ENCODE peak calls at places on chromosomes 7 and 10, in nine cellular contexts. One of them, this sample, is unnamed. For H3K4me1, the result is how much of the 10 kb centered on the place peaks cover.

GRCh38 chr7:5214641-5215040 is 24.6 kb downstream of the WIPI2 start:
- DNase-seq in GM23338: no peak
- DNase-seq in hepatocyte: no peak
- DNase-seq in adipocyte: no peak
- DNase-seq in small intestine: no peak
- DNase-seq in OCI-LY7: no peak
- DNase-seq in Peyer's patch: peak
- DNase-seq in fibroblast of lung: no peak
- DNase-seq in GM23248: no peak
- DNase-seq in this sample: no peak

GRCh38 chr10:11237571-11237970 is 219.9 kb downstream of the CELF2 start:
- DNase-seq in fibroblast of lung: no peak
- DNase-seq in GM23248: no peak
- DNase-seq in small intestine: no peak
- DNase-seq in adipocyte: no peak
- DNase-seq in GM23338: no peak
- DNase-seq in hepatocyte: no peak
- DNase-seq in Peyer's patch: no peak
- DNase-seq in OCI-LY7: no peak
- DNase-seq in this sample: no peak

GRCh38 chr7:133755922-133756321 is 371.2 kb upstream of the LRGUK start:
- DNase-seq in fibroblast of lung: no peak
- DNase-seq in adipocyte: no peak
- DNase-seq in GM23338: no peak
- DNase-seq in small intestine: no peak
- DNase-seq in Peyer's patch: no peak
- DNase-seq in OCI-LY7: no peak
- DNase-seq in GM23248: no peak
- DNase-seq in hepatocyte: no peak
- DNase-seq in this sample: no peak

GRCh38 chr10:77442790-77443189 is 194.8 kb downstream of the KCNMA1 start:
- DNase-seq in small intestine: no peak
- DNase-seq in GM23248: no peak
- DNase-seq in hepatocyte: no peak
- DNase-seq in fibroblast of lung: no peak
- DNase-seq in Peyer's patch: no peak
- DNase-seq in OCI-LY7: no peak
- DNase-seq in adipocyte: no peak
- DNase-seq in GM23338: no peak
- DNase-seq in this sample: no peak

GRCh38 chr10:124632064-124632531 is 112.1 kb downstream of the FAM53B start:
- DNase-seq in adipocyte: no peak
- DNase-seq in fibroblast of lung: peak
- DNase-seq in GM23248: peak
- DNase-seq in small intestine: no peak
- DNase-seq in Peyer's patch: no peak
- DNase-seq in hepatocyte: no peak
- DNase-seq in GM23338: peak
- DNase-seq in OCI-LY7: no peak
- DNase-seq in this sample: peak

GRCh38 chr7:151818674-151819519 is 58.0 kb downstream of the PRKAG2 start:
- DNase-seq in adipocyte: no peak
- DNase-seq in fibroblast of lung: no peak
- DNase-seq in GM23338: peak
- DNase-seq in GM23248: no peak
- DNase-seq in Peyer's patch: no peak
- DNase-seq in small intestine: peak
- DNase-seq in OCI-LY7: no peak
- DNase-seq in hepatocyte: peak
- DNase-seq in this sample: no peak

GRCh38 chr7:115775981-115776380 is 254.6 kb downstream of the TFEC start:
- DNase-seq in OCI-LY7: no peak
- DNase-seq in fibroblast of lung: no peak
- DNase-seq in hepatocyte: peak
- DNase-seq in small intestine: peak
- DNase-seq in adipocyte: no peak
- DNase-seq in GM23338: no peak
- DNase-seq in GM23248: no peak
- DNase-seq in Peyer's patch: peak
- DNase-seq in this sample: no peak

GRCh38 chr10:110803830-110804338 is 67.8 kb upstream of the PDCD4 start:
- DNase-seq in hepatocyte: peak
- DNase-seq in OCI-LY7: peak
- DNase-seq in adipocyte: peak
- DNase-seq in fibroblast of lung: peak
- DNase-seq in small intestine: peak
- DNase-seq in Peyer's patch: peak
- DNase-seq in GM23248: peak
- DNase-seq in GM23338: peak
- DNase-seq in this sample: peak

GRCh38 chr7:82179311-82179710 is 264.3 kb downstream of the CACNA2D1 start:
- DNase-seq in Peyer's patch: no peak
- DNase-seq in GM23248: no peak
- DNase-seq in small intestine: no peak
- DNase-seq in GM23338: peak
- DNase-seq in adipocyte: no peak
- DNase-seq in OCI-LY7: no peak
- DNase-seq in hepatocyte: no peak
- DNase-seq in fibroblast of lung: no peak
- DNase-seq in this sample: no peak
- H3K4me1 ChIP-seq in Peyer's patch: under half
- H3K4me1 ChIP-seq in GM23248: under half
- H3K4me1 ChIP-seq in small intestine: under half
- H3K4me1 ChIP-seq in GM23338: under half
- H3K4me1 ChIP-seq in adipocyte: under half
- H3K4me1 ChIP-seq in OCI-LY7: under half
- H3K4me1 ChIP-seq in hepatocyte: under half
- H3K4me1 ChIP-seq in fibroblast of lung: under half
- H3K4me1 ChIP-seq in this sample: under half

GRCh38 chr7:101542527-101543241 is 86.4 kb downstream of the MYL10 start:
- DNase-seq in hepatocyte: peak
- DNase-seq in adipocyte: peak
- DNase-seq in small intestine: peak
- DNase-seq in GM23248: peak
- DNase-seq in Peyer's patch: peak
- DNase-seq in OCI-LY7: peak
- DNase-seq in GM23338: peak
- DNase-seq in fibroblast of lung: peak
- DNase-seq in this sample: peak
- H3K4me1 ChIP-seq in hepatocyte: under half
- H3K4me1 ChIP-seq in adipocyte: under half
- H3K4me1 ChIP-seq in small intestine: under half
- H3K4me1 ChIP-seq in GM23248: under half
- H3K4me1 ChIP-seq in Peyer's patch: under half
- H3K4me1 ChIP-seq in OCI-LY7: under half
- H3K4me1 ChIP-seq in GM23338: under half
- H3K4me1 ChIP-seq in fibroblast of lung: under half
- H3K4me1 ChIP-seq in this sample: under half

GRCh38 chr7:155560196-155560595 is 13.8 kb upstream of the CNPY1 start:
- DNase-seq in GM23248: no peak
- DNase-seq in OCI-LY7: no peak
- DNase-seq in GM23338: no peak
- DNase-seq in fibroblast of lung: no peak
- DNase-seq in small intestine: no peak
- DNase-seq in Peyer's patch: no peak
- DNase-seq in hepatocyte: no peak
- DNase-seq in adipocyte: no peak
- DNase-seq in this sample: no peak
- H3K4me1 ChIP-seq in GM23248: under half
- H3K4me1 ChIP-seq in OCI-LY7: under half
- H3K4me1 ChIP-seq in GM23338: under half
- H3K4me1 ChIP-seq in fibroblast of lung: under half
- H3K4me1 ChIP-seq in small intestine: under half
- H3K4me1 ChIP-seq in Peyer's patch: under half
- H3K4me1 ChIP-seq in hepatocyte: under half
- H3K4me1 ChIP-seq in adipocyte: under half
- H3K4me1 ChIP-seq in this sample: under half

GRCh38 chr10:100886946-100887345 is 25.8 kb upstream of the SLF2 start:
- DNase-seq in small intestine: no peak
- DNase-seq in fibroblast of lung: peak
- DNase-seq in GM23248: no peak
- DNase-seq in GM23338: no peak
- DNase-seq in hepatocyte: no peak
- DNase-seq in adipocyte: peak
- DNase-seq in Peyer's patch: peak
- DNase-seq in OCI-LY7: no peak
- DNase-seq in this sample: peak
- H3K4me1 ChIP-seq in small intestine: under half
- H3K4me1 ChIP-seq in fibroblast of lung: under half
- H3K4me1 ChIP-seq in GM23248: under half
- H3K4me1 ChIP-seq in GM23338: under half
- H3K4me1 ChIP-seq in hepatocyte: under half
- H3K4me1 ChIP-seq in adipocyte: under half
- H3K4me1 ChIP-seq in Peyer's patch: under half
- H3K4me1 ChIP-seq in OCI-LY7: under half
- H3K4me1 ChIP-seq in this sample: under half

DNA sequence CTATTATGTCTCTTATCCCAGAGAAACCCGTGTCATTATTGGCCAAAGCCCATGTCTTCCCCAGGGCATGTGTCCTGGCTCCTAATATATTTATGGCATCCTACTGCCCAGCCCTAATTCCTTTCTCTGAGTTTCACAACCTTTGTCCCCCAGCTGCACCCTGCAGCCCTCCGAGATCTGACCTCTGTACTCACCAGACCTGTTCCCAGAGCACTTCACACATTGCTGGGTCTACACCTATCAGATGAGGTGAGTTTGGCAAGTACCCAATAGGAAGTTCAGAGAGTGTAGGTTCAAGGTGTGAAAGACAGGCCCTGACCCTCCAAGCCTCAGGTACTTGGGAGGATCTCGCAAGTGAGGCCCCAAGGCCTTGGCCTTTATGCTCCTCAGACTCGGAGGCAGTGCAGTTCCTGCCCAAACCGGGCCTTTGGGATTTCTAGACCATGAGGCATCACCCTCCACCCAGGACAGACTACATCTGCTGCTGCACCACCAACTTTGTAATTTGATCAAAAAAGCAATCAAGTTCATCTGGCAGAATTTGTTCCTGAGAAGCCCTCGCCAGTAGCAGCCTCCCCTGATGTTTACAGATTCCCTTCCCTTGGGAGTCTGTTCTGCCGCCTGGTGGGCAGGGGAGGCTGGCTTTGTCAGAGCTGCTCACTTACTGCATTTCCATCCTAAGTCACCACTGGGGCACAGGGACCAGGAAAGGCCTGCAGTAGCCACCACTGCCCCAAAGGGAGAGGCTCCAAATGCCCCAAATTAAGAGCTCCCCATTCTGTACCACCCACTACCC is 2.2 kb downstream of the CAMK2G start:
- DNase-seq in Peyer's patch: peak
- DNase-seq in adipocyte: peak
- DNase-seq in OCI-LY7: no peak
- DNase-seq in fibroblast of lung: no peak
- DNase-seq in hepatocyte: peak
- DNase-seq in small intestine: peak
- DNase-seq in GM23248: peak
- DNase-seq in GM23338: no peak
- DNase-seq in this sample: peak
- H3K4me1 ChIP-seq in Peyer's patch: under half
- H3K4me1 ChIP-seq in adipocyte: under half
- H3K4me1 ChIP-seq in OCI-LY7: under half
- H3K4me1 ChIP-seq in fibroblast of lung: under half
- H3K4me1 ChIP-seq in hepatocyte: under half
- H3K4me1 ChIP-seq in small intestine: under half
- H3K4me1 ChIP-seq in GM23248: under half
- H3K4me1 ChIP-seq in GM23338: under half
- H3K4me1 ChIP-seq in this sample: under half

GRCh38 chr10:102645741-102646609 is 1.7 kb downstream of the TRIM8 start:
- DNase-seq in hepatocyte: peak
- DNase-seq in GM23338: peak
- DNase-seq in fibroblast of lung: peak
- DNase-seq in OCI-LY7: peak
- DNase-seq in adipocyte: peak
- DNase-seq in GM23248: peak
- DNase-seq in Peyer's patch: peak
- DNase-seq in small intestine: peak
- DNase-seq in this sample: peak
- H3K4me1 ChIP-seq in hepatocyte: under half
- H3K4me1 ChIP-seq in GM23338: under half
- H3K4me1 ChIP-seq in fibroblast of lung: under half
- H3K4me1 ChIP-seq in OCI-LY7: half or more
- H3K4me1 ChIP-seq in adipocyte: under half
- H3K4me1 ChIP-seq in GM23248: under half
- H3K4me1 ChIP-seq in Peyer's patch: under half
- H3K4me1 ChIP-seq in small intestine: under half
- H3K4me1 ChIP-seq in this sample: under half

GRCh38 chr10:80503584-80504157 is 34.0 kb upstream of the SH2D4B start:
- DNase-seq in Peyer's patch: no peak
- DNase-seq in small intestine: no peak
- DNase-seq in OCI-LY7: no peak
- DNase-seq in GM23248: no peak
- DNase-seq in GM23338: peak
- DNase-seq in fibroblast of lung: no peak
- DNase-seq in adipocyte: no peak
- DNase-seq in hepatocyte: no peak
- DNase-seq in this sample: peak
- H3K4me1 ChIP-seq in Peyer's patch: half or more
- H3K4me1 ChIP-seq in small intestine: under half
- H3K4me1 ChIP-seq in OCI-LY7: under half
- H3K4me1 ChIP-seq in GM23248: under half
- H3K4me1 ChIP-seq in GM23338: under half
- H3K4me1 ChIP-seq in fibroblast of lung: under half
- H3K4me1 ChIP-seq in adipocyte: half or more
- H3K4me1 ChIP-seq in hepatocyte: half or more
- H3K4me1 ChIP-seq in this sample: half or more

GRCh38 chr7:76351372-76351771 is 7.4 kb downstream of the YWHAG start:
- DNase-seq in GM23248: no peak
- DNase-seq in fibroblast of lung: no peak
- DNase-seq in GM23338: no peak
- DNase-seq in small intestine: no peak
- DNase-seq in hepatocyte: no peak
- DNase-seq in OCI-LY7: no peak
- DNase-seq in adipocyte: no peak
- DNase-seq in Peyer's patch: no peak
- DNase-seq in this sample: no peak

GRCh38 chr7:76346097-76346496 is 12.7 kb downstream of the YWHAG start:
- DNase-seq in adipocyte: no peak
- DNase-seq in GM23248: no peak
- DNase-seq in hepatocyte: peak
- DNase-seq in fibroblast of lung: no peak
- DNase-seq in Peyer's patch: peak
- DNase-seq in OCI-LY7: no peak
- DNase-seq in small intestine: peak
- DNase-seq in GM23338: no peak
- DNase-seq in this sample: no peak

GRCh38 chr7:76349313-76349885 is 9.4 kb downstream of the YWHAG start:
- DNase-seq in small intestine: peak
- DNase-seq in OCI-LY7: no peak
- DNase-seq in GM23338: no peak
- DNase-seq in GM23248: no peak
- DNase-seq in fibroblast of lung: no peak
- DNase-seq in hepatocyte: no peak
- DNase-seq in Peyer's patch: no peak
- DNase-seq in adipocyte: no peak
- DNase-seq in this sample: no peak

GRCh38 chr7:76346778-76347177 is 12.0 kb downstream of the YWHAG start:
- DNase-seq in adipocyte: no peak
- DNase-seq in Peyer's patch: no peak
- DNase-seq in small intestine: no peak
- DNase-seq in GM23338: no peak
- DNase-seq in GM23248: no peak
- DNase-seq in fibroblast of lung: no peak
- DNase-seq in OCI-LY7: no peak
- DNase-seq in hepatocyte: no peak
- DNase-seq in this sample: no peak

GRCh38 chr7:76347710-76348109 is 11.1 kb downstream of the YWHAG start:
- DNase-seq in small intestine: no peak
- DNase-seq in hepatocyte: no peak
- DNase-seq in adipocyte: no peak
- DNase-seq in Peyer's patch: no peak
- DNase-seq in fibroblast of lung: no peak
- DNase-seq in GM23248: no peak
- DNase-seq in GM23338: no peak
- DNase-seq in OCI-LY7: no peak
- DNase-seq in this sample: no peak
- H3K4me1 ChIP-seq in small intestine: under half
- H3K4me1 ChIP-seq in hepatocyte: under half
- H3K4me1 ChIP-seq in adipocyte: under half
- H3K4me1 ChIP-seq in Peyer's patch: under half
- H3K4me1 ChIP-seq in fibroblast of lung: under half
- H3K4me1 ChIP-seq in GM23248: under half
- H3K4me1 ChIP-seq in GM23338: under half
- H3K4me1 ChIP-seq in OCI-LY7: under half
- H3K4me1 ChIP-seq in this sample: under half

This sample was measured in right cardiac atrium.